ENCODE peak calls at places on chromosome 9, in five cellular contexts. H is pancreas, D is HFF-Myc, M is spleen, E is cardiac fibroblast. Y is an unnamed sample.

GRCh38 chr9:98097836-98098235 is 21.2 kb downstream of the TRIM14 start:
- DNase-seq in D (no peak), E (no peak), M (no peak), H (no peak), Y (no peak)

GRCh38 chr9:105150991-105151685 is 93.3 kb upstream of the SLC44A1 start:
- DNase-seq in M (no peak), D (no peak), H (no peak), E (peak; percentile 23), Y (peak; percentile 79)

GRCh38 chr9:130258999-130259398 is 6.6 kb upstream of the HMCN2 start:
- DNase-seq in H (no peak), E (no peak), M (no peak), D (no peak), Y (no peak)

GRCh38 chr9:94985649-94986048 is 259.1 kb downstream of the AOPEP start:
- DNase-seq in D (no peak), E (no peak), H (no peak), M (no peak), Y (no peak)

GRCh38 chr9:127021664-127022337 is 100.6 kb downstream of the ANGPTL2 start:
- DNase-seq in H (no peak), E (peak; percentile 100), D (peak; percentile 96), M (no peak), Y (no peak)

GRCh38 chr9:36398745-36399144 is 1.3 kb downstream of the RNF38 start:
- DNase-seq in H (no peak), M (no peak), E (peak; percentile 75), D (no peak), Y (no peak)

GRCh38 chr9:135939351-135940265 is 21.6 kb downstream of the UBAC1 start:
- DNase-seq in D (no peak), E (no peak), H (peak; percentile 41), M (no peak), Y (no peak)

GRCh38 chr9:94112716-94113465 is 28.6 kb downstream of the PTPDC1 start:
- DNase-seq in H (no peak), E (peak; percentile 84), M (no peak), D (no peak), Y (no peak)

GRCh38 chr9:123033352-123033751 is at the start of gene GPR21:
- DNase-seq in D (no peak), H (no peak), M (no peak), E (peak; percentile 16), Y (no peak)

GRCh38 chr9:34990908-34991832 is 1.6 kb downstream of the DNAJB5 start:
- DNase-seq in D (no peak), H (no peak), E (no peak), M (peak; percentile 73), Y (no peak)

GRCh38 chr9:78613006-78613405 is 316.1 kb downstream of the PSAT1 start:
- DNase-seq in M (no peak), E (no peak), D (no peak), H (no peak), Y (no peak)

GRCh38 chr9:35814106-35814840 is 569 bp downstream of the HINT2 start:
- DNase-seq in H (peak; percentile 85), E (peak; percentile 75), M (peak; percentile 92), D (no peak), Y (no peak)

GRCh38 chr9:126488310-126488709 is 125.4 kb upstream of the LMX1B start:
- DNase-seq in H (no peak), D (no peak), M (no peak), E (no peak), Y (no peak)

GRCh38 chr9:128361981-128362646 is 9.1 kb upstream of the URM1 start:
- DNase-seq in E (peak; percentile 91), D (peak; percentile 53), H (peak; percentile 92), M (peak; percentile 90), Y (no peak)

GRCh38 chr9:110142868-110143866 is 64.8 kb downstream of the C9orf152 start:
- DNase-seq in E (peak; percentile 55), D (no peak), H (no peak), M (no peak), Y (no peak)

GRCh38 chr9:18115131-18115530 is 358.8 kb upstream of the ADAMTSL1 start:
- DNase-seq in D (no peak), E (peak; percentile 37), M (no peak), H (no peak), Y (no peak)

GRCh38 chr9:123687246-123687721 is 242.6 kb downstream of the DENND1A start:
- DNase-seq in E (no peak), H (no peak), M (no peak), D (no peak), Y (no peak)

GRCh38 chr9:123713282-123713681 is 216.6 kb downstream of the DENND1A start:
- DNase-seq in E (no peak), H (no peak), M (no peak), D (no peak), Y (no peak)

GRCh38 chr9:133513214-133514088 is 11.3 kb downstream of the MYMK start:
- DNase-seq in E (peak; percentile 36), D (no peak), H (peak; percentile 51), M (no peak), Y (no peak)

GRCh38 chr9:133510926-133511505 is 13.7 kb downstream of the MYMK start:
- DNase-seq in M (no peak), D (no peak), H (peak; percentile 55), E (no peak), Y (no peak)

GRCh38 chr9:133511607-133512006 is 13.2 kb downstream of the MYMK start:
- DNase-seq in H (no peak), M (no peak), D (no peak), E (no peak), Y (no peak)

GRCh38 chr9:133514475-133515239 is 10.1 kb downstream of the MYMK start:
- DNase-seq in H (peak; percentile 59), E (peak; percentile 69), M (no peak), D (no peak), Y (no peak)

GRCh38 chr9:133512253-133513213 is 12.2 kb downstream of the MYMK start:
- DNase-seq in M (no peak), D (no peak), E (no peak), H (peak; percentile 60), Y (no peak)
- TF ChIP-seq CTCF in M (no peak), D (no peak), E (no peak), H (no peak), Y (no peak)

DNA sequence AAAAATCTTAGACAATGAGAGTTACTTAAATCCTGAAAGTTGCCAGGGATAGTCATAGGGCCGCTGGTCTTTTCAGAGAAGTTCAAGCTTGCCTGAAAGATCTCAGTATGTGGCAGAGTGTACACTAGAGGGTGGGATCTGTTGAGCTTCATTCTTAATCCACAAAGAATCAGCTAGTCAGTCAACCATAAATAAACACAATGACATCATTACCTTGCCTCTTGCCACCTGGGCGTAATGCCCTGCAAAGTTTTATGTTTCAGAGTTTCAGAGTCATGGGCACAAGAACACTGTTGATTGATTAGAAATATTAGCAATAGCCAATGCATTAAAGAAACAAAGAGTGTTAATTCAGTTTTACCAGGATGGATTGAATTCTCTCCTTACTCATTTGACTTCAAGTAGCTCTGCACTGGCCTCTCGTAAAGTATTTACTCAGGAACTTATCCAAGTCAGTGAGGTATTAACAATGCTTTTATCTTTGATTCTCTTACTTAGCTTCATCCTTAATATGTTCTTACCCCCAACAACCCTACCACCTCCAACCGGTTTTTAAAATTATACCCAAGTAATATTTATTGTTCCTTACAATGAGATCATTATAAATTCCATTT is 14.3 kb upstream of the ANXA1 start:
- DNase-seq in H (no peak), M (no peak), E (no peak), D (no peak), Y (no peak)
- H3K4me3 ChIP-seq in H (no peak overlapping the region), M (no peak overlapping the region), E (no peak overlapping the region), D (no peak overlapping the region), Y (no peak overlapping the region)

DNA sequence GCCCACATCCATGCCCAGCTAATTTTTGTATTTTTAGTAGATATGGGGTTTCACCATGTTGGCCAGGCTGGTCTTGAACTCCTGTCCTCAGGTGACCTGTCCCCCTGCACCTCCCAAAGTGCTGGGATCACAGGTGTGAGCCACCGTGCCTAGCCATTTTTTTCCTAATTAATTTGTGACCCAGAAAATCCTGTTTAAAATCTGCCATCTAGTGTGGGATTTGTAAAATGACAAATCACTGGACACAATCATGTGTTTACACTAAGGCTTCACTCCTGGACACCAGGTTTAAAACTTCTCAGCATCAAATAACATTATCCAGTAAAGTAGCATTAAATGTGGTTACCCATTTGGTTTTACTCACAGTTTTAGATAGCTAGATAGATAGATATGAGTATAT is 18.6 kb upstream of the KDM4C start:
- DNase-seq in E (peak; percentile 31), M (no peak), D (no peak), H (no peak), Y (no peak)
- TF ChIP-seq CTCF in E (peak; percentile 11), M (no peak), D (peak; percentile 17), H (no peak), Y (peak; percentile 48)

DNA sequence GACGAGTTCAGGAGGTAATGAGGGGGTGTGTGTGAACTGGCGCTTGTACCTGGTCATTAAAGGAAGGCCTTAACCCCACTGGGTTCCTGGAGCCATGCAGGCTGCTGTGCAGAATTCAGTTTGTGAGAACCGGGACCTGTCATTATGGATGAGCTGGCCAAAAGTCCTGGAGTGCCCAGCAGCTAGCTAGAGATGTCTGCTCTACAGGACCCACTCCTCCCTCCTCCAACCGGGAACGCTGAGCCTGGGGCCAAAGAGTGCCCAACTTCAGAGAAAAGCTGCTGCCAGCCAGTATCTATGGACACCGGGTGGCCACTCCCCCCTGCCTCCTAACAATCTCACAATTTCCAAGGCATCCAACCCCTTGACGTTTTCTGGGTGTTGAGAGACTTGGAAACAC is 1.2 kb downstream of the ENTREP1 start:
- DNase-seq in M (no peak), H (no peak), E (no peak), D (no peak), Y (no peak)
- H3K4me3 ChIP-seq in M (peak overlapping the region; percentile 26), H (peak overlapping the region; percentile 53), E (no peak overlapping the region), D (no peak overlapping the region), Y (no peak overlapping the region)

DNA sequence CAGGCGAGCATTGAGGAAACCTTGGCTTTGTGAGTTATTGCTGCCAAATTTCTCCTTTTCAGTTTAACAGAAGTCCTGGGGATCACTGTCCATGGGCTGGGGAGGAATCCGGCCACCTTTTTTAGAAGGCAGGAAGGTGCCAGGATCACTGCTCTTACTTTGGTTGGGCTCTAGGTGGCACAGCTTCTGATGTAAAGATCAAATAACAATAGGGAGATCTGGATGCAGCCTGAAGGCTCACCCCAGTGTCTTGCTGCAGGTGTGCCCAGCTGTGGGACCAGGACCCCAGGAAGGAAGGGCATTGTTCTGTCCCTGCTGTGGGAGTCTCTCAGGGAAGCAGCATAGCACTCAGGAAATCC is 69.5 kb downstream of the DAB2IP start:
- DNase-seq in E (no peak), M (no peak), H (peak; percentile 4), D (no peak), Y (no peak)
- TF ChIP-seq CTCF in E (no peak), M (no peak), H (no peak), D (no peak), Y (peak; percentile 39)

DNA sequence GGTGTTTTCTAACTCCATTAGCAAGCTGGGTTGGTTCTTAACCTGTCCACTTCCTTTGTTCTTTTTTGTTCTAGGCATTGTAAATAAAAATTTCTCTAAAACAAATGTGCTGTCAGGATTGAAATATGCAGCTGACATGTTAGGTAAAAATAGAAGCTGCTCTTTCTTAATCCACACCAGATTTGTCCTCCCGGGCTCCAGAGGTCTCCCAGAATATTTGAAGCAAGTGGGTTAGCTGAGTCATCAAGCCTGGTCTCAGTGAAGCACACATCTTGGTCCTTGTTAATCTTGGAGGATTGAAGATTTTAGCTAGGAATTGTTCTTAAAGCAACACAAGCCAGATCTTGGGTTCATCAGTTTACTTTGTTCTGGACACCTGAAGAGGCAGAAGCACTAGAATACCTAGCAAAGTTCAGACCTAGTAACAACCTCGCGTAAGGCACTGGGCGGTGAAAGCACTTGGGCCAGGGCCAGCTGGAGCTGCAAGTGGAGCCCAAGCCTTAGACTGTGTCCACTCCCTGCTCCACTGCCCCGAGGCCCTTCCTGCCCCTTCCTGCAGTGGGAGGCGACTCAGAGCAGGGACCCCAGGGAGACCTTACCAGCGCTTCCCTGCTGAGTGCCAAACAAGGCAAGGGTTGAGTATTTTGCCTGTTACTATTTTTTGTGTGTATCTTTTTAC is 36.5 kb downstream of the HABP4 start:
- DNase-seq in H (peak; percentile 74), M (no peak), D (peak; percentile 77), E (peak; percentile 81), Y (peak; percentile 27)
- H3K4me3 ChIP-seq in H (no peak overlapping the region), M (no peak overlapping the region), D (no peak overlapping the region), E (no peak overlapping the region), Y (no peak overlapping the region)